ENCODE peak calls at places on chromosome 18, in five cellular contexts. L is astrocyte of the spinal cord; Q is heart right ventricle; N is RCC 7860; R is effector memory CD4-positive, alpha-beta T cell. C is an unnamed sample.

GRCh38 chr18:12420831-12421421 is 13.2 kb downstream of the PRELID3A start:
- DNase-seq in L (peak), Q (no peak), N (no peak), R (no peak), C (no peak)

GRCh38 chr18:33495278-33495677 is 54.8 kb upstream of the CCDC178 start:
- DNase-seq in L (peak), Q (no peak), N (no peak), R (no peak), C (no peak)

GRCh38 chr18:28267878-28268625 is 91.1 kb upstream of the CDH2 start:
- DNase-seq in L (peak), Q (no peak), N (peak), R (no peak), C (peak)

GRCh38 chr18:79912409-79912991 is 39.0 kb downstream of the SLC66A2 start:
- DNase-seq in L (peak), Q (no peak), N (no peak), R (no peak), C (no peak)

GRCh38 chr18:54774423-54774822 is 53.9 kb upstream of the RAB27B start:
- DNase-seq in L (peak), Q (no peak), N (no peak), R (no peak), C (no peak)

GRCh38 chr18:44765451-44765850 is 84.8 kb downstream of the SETBP1 start:
- DNase-seq in L (peak), Q (no peak), N (no peak), R (no peak), C (no peak)

GRCh38 chr18:70322928-70323327 is 34.1 kb downstream of the SOCS6 start:
- DNase-seq in L (peak), Q (no peak), N (peak), R (no peak), C (peak)

GRCh38 chr18:60202702-60203101 is 169.9 kb downstream of the MC4R start:
- DNase-seq in L (no peak), Q (no peak), N (no peak), R (no peak), C (no peak)

C was measured in RPMI7951.